ENCODE peak calls at places on chromosomes 13 and 19, in ten cellular contexts. One of them, this sample, is unnamed.

GRCh38 chr19:50551713-50552187 is 16.5 kb downstream of the LRRC4B start:
- DNase-seq in astrocyte: no peak
- DNase-seq in fibroblast of mammary gland: no peak
- DNase-seq in BJ: no peak
- DNase-seq in ascending aorta: no peak
- DNase-seq in cardiac fibroblast: peak
- DNase-seq in left lung: no peak
- DNase-seq in tibial nerve: no peak
- DNase-seq in WERI-Rb-1: no peak
- DNase-seq in HCT116: no peak
- DNase-seq in this sample: no peak

GRCh38 chr13:100694722-100695644 is 20.4 kb upstream of the TMTC4 start:
- DNase-seq in astrocyte: peak
- DNase-seq in fibroblast of mammary gland: peak
- DNase-seq in BJ: no peak
- DNase-seq in ascending aorta: no peak
- DNase-seq in cardiac fibroblast: peak
- DNase-seq in left lung: peak
- DNase-seq in tibial nerve: no peak
- DNase-seq in WERI-Rb-1: peak
- DNase-seq in HCT116: peak
- DNase-seq in this sample: no peak

GRCh38 chr19:2278504-2279158 is 3.3 kb downstream of the PEAK3 start:
- DNase-seq in astrocyte: no peak
- DNase-seq in fibroblast of mammary gland: no peak
- DNase-seq in BJ: no peak
- DNase-seq in ascending aorta: no peak
- DNase-seq in cardiac fibroblast: no peak
- DNase-seq in left lung: no peak
- DNase-seq in tibial nerve: no peak
- DNase-seq in WERI-Rb-1: no peak
- DNase-seq in HCT116: no peak
- DNase-seq in this sample: no peak

GRCh38 chr13:28047784-28048388 is 52.5 kb downstream of the FLT3 start:
- DNase-seq in astrocyte: no peak
- DNase-seq in fibroblast of mammary gland: peak
- DNase-seq in BJ: no peak
- DNase-seq in ascending aorta: no peak
- DNase-seq in cardiac fibroblast: no peak
- DNase-seq in left lung: no peak
- DNase-seq in tibial nerve: no peak
- DNase-seq in WERI-Rb-1: no peak
- DNase-seq in HCT116: peak
- DNase-seq in this sample: no peak

GRCh38 chr19:29662604-29663404 is 2.5 kb upstream of the PLEKHF1 start:
- DNase-seq in astrocyte: peak
- DNase-seq in fibroblast of mammary gland: peak
- DNase-seq in BJ: peak
- DNase-seq in ascending aorta: peak
- DNase-seq in cardiac fibroblast: peak
- DNase-seq in left lung: peak
- DNase-seq in tibial nerve: no peak
- DNase-seq in WERI-Rb-1: no peak
- DNase-seq in HCT116: no peak
- DNase-seq in this sample: peak

GRCh38 chr13:68099616-68100015 is 869.5 kb upstream of the PCDH9 start:
- DNase-seq in astrocyte: peak
- DNase-seq in fibroblast of mammary gland: peak
- DNase-seq in BJ: no peak
- DNase-seq in ascending aorta: no peak
- DNase-seq in cardiac fibroblast: peak
- DNase-seq in left lung: no peak
- DNase-seq in tibial nerve: no peak
- DNase-seq in WERI-Rb-1: no peak
- DNase-seq in HCT116: peak
- DNase-seq in this sample: no peak

GRCh38 chr13:41631296-41631965 is 174.1 kb downstream of the RGCC start:
- DNase-seq in astrocyte: no peak
- DNase-seq in fibroblast of mammary gland: peak
- DNase-seq in BJ: no peak
- DNase-seq in ascending aorta: no peak
- DNase-seq in cardiac fibroblast: no peak
- DNase-seq in left lung: no peak
- DNase-seq in tibial nerve: no peak
- DNase-seq in WERI-Rb-1: no peak
- DNase-seq in HCT116: no peak
- DNase-seq in this sample: no peak

GRCh38 chr19:39398297-39398864 is 7.2 kb downstream of the MED29 start:
- DNase-seq in astrocyte: peak
- DNase-seq in fibroblast of mammary gland: peak
- DNase-seq in BJ: peak
- DNase-seq in ascending aorta: peak
- DNase-seq in cardiac fibroblast: peak
- DNase-seq in left lung: peak
- DNase-seq in tibial nerve: peak
- DNase-seq in WERI-Rb-1: no peak
- DNase-seq in HCT116: peak
- DNase-seq in this sample: no peak

GRCh38 chr19:38266981-38267597 is 2.7 kb downstream of the SPINT2 start:
- DNase-seq in astrocyte: peak
- DNase-seq in fibroblast of mammary gland: no peak
- DNase-seq in BJ: no peak
- DNase-seq in ascending aorta: no peak
- DNase-seq in cardiac fibroblast: peak
- DNase-seq in left lung: no peak
- DNase-seq in tibial nerve: no peak
- DNase-seq in WERI-Rb-1: no peak
- DNase-seq in HCT116: peak
- DNase-seq in this sample: no peak

GRCh38 chr19:45402469-45403070 is 2.3 kb downstream of the PPP1R13L start:
- DNase-seq in astrocyte: no peak
- DNase-seq in fibroblast of mammary gland: no peak
- DNase-seq in BJ: no peak
- DNase-seq in ascending aorta: no peak
- DNase-seq in cardiac fibroblast: peak
- DNase-seq in left lung: peak
- DNase-seq in tibial nerve: no peak
- DNase-seq in WERI-Rb-1: no peak
- DNase-seq in HCT116: no peak
- DNase-seq in this sample: no peak

GRCh38 chr19:45403272-45403671 is 1.6 kb downstream of the PPP1R13L start:
- DNase-seq in astrocyte: no peak
- DNase-seq in fibroblast of mammary gland: no peak
- DNase-seq in BJ: no peak
- DNase-seq in ascending aorta: no peak
- DNase-seq in cardiac fibroblast: no peak
- DNase-seq in left lung: no peak
- DNase-seq in tibial nerve: no peak
- DNase-seq in WERI-Rb-1: no peak
- DNase-seq in HCT116: no peak
- DNase-seq in this sample: no peak

GRCh38 chr19:45400192-45400591 is 4.7 kb downstream of the PPP1R13L start:
- DNase-seq in astrocyte: no peak
- DNase-seq in fibroblast of mammary gland: no peak
- DNase-seq in BJ: no peak
- DNase-seq in ascending aorta: no peak
- DNase-seq in cardiac fibroblast: no peak
- DNase-seq in left lung: no peak
- DNase-seq in tibial nerve: no peak
- DNase-seq in WERI-Rb-1: no peak
- DNase-seq in HCT116: no peak
- DNase-seq in this sample: no peak

GRCh38 chr19:45403781-45404556 is 900 bp downstream of the PPP1R13L start:
- DNase-seq in astrocyte: no peak
- DNase-seq in fibroblast of mammary gland: no peak
- DNase-seq in BJ: no peak
- DNase-seq in ascending aorta: peak
- DNase-seq in cardiac fibroblast: no peak
- DNase-seq in left lung: peak
- DNase-seq in tibial nerve: no peak
- DNase-seq in WERI-Rb-1: peak
- DNase-seq in HCT116: no peak
- DNase-seq in this sample: no peak

DNA sequence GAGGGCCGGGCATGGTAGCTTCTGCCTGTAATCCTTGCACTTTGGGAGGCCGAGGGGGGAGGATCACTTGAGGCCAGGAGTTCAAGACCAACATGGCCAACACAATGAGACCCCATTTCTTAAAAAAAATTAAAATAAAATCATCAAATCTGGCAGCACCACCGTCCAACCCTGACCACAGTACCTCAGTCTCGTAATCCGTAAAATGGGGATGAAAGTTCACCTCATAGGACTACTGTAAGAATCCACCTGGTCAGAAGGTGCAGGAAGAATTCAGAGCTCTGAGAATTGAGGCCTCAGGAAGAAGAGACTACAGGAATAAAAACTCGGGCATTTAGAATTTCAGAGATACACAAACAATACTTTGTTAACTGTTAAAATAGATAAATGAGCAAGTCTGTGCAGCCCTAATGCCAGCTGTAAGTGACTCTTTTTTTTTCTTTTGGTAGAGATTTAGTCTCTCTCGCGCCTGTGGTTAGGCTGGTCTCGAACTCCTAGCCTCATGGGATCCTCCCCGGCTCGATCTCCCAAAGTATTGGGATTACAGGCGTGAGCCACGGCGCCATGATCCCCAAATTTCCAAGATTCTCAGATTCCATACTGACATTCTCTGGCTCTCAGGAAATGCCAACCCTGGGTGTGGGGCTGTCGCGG is 2.9 kb downstream of the PPP1R13L start:
- DNase-seq in astrocyte: no peak
- DNase-seq in fibroblast of mammary gland: no peak
- DNase-seq in BJ: no peak
- DNase-seq in ascending aorta: no peak
- DNase-seq in cardiac fibroblast: no peak
- DNase-seq in left lung: no peak
- DNase-seq in tibial nerve: no peak
- DNase-seq in WERI-Rb-1: no peak
- DNase-seq in HCT116: no peak
- DNase-seq in this sample: no peak
- TF ChIP-seq CTCF in astrocyte: peak
- TF ChIP-seq CTCF in fibroblast of mammary gland: no peak
- TF ChIP-seq CTCF in BJ: no peak
- TF ChIP-seq CTCF in ascending aorta: no peak
- TF ChIP-seq CTCF in cardiac fibroblast: peak
- TF ChIP-seq CTCF in left lung: no peak
- TF ChIP-seq CTCF in tibial nerve: no peak
- TF ChIP-seq CTCF in WERI-Rb-1: no peak
- TF ChIP-seq CTCF in HCT116: no peak
- TF ChIP-seq CTCF in this sample: no peak

GRCh38 chr13:80341098-80341701 is at the start of gene SPRY2:
- DNase-seq in astrocyte: peak
- DNase-seq in fibroblast of mammary gland: peak
- DNase-seq in BJ: peak
- DNase-seq in ascending aorta: peak
- DNase-seq in cardiac fibroblast: peak
- DNase-seq in left lung: peak
- DNase-seq in tibial nerve: peak
- DNase-seq in WERI-Rb-1: peak
- DNase-seq in HCT116: peak
- DNase-seq in this sample: peak

GRCh38 chr13:80339578-80339840 is 1.4 kb downstream of the SPRY2 start:
- DNase-seq in astrocyte: peak
- DNase-seq in fibroblast of mammary gland: no peak
- DNase-seq in BJ: no peak
- DNase-seq in ascending aorta: no peak
- DNase-seq in cardiac fibroblast: no peak
- DNase-seq in left lung: no peak
- DNase-seq in tibial nerve: no peak
- DNase-seq in WERI-Rb-1: no peak
- DNase-seq in HCT116: no peak
- DNase-seq in this sample: no peak

GRCh38 chr13:80338781-80339577 is 1.9 kb downstream of the SPRY2 start:
- DNase-seq in astrocyte: peak
- DNase-seq in fibroblast of mammary gland: peak
- DNase-seq in BJ: peak
- DNase-seq in ascending aorta: peak
- DNase-seq in cardiac fibroblast: peak
- DNase-seq in left lung: peak
- DNase-seq in tibial nerve: peak
- DNase-seq in WERI-Rb-1: peak
- DNase-seq in HCT116: no peak
- DNase-seq in this sample: peak

GRCh38 chr13:80340643-80341097 is 256 bp downstream of the SPRY2 start:
- DNase-seq in astrocyte: peak
- DNase-seq in fibroblast of mammary gland: peak
- DNase-seq in BJ: no peak
- DNase-seq in ascending aorta: no peak
- DNase-seq in cardiac fibroblast: no peak
- DNase-seq in left lung: no peak
- DNase-seq in tibial nerve: no peak
- DNase-seq in WERI-Rb-1: no peak
- DNase-seq in HCT116: no peak
- DNase-seq in this sample: no peak

GRCh38 chr13:80339841-80340642 is 884 bp downstream of the SPRY2 start:
- DNase-seq in astrocyte: peak
- DNase-seq in fibroblast of mammary gland: peak
- DNase-seq in BJ: no peak
- DNase-seq in ascending aorta: peak
- DNase-seq in cardiac fibroblast: peak
- DNase-seq in left lung: peak
- DNase-seq in tibial nerve: no peak
- DNase-seq in WERI-Rb-1: peak
- DNase-seq in HCT116: no peak
- DNase-seq in this sample: no peak
- H3K4me3 ChIP-seq in astrocyte: peak
- H3K4me3 ChIP-seq in fibroblast of mammary gland: peak
- H3K4me3 ChIP-seq in BJ: peak
- H3K4me3 ChIP-seq in ascending aorta: peak
- H3K4me3 ChIP-seq in cardiac fibroblast: peak
- H3K4me3 ChIP-seq in left lung: peak
- H3K4me3 ChIP-seq in tibial nerve: peak
- H3K4me3 ChIP-seq in WERI-Rb-1: peak
- H3K4me3 ChIP-seq in HCT116: peak
- H3K4me3 ChIP-seq in this sample: peak

GRCh38 chr13:52669677-52670076 is 17.0 kb downstream of the SUGT1 start:
- DNase-seq in astrocyte: no peak
- DNase-seq in fibroblast of mammary gland: no peak
- DNase-seq in BJ: no peak
- DNase-seq in ascending aorta: no peak
- DNase-seq in cardiac fibroblast: no peak
- DNase-seq in left lung: no peak
- DNase-seq in tibial nerve: no peak
- DNase-seq in WERI-Rb-1: no peak
- DNase-seq in HCT116: no peak
- DNase-seq in this sample: no peak
- TF ChIP-seq CTCF in astrocyte: no peak
- TF ChIP-seq CTCF in fibroblast of mammary gland: no peak
- TF ChIP-seq CTCF in BJ: peak
- TF ChIP-seq CTCF in ascending aorta: no peak
- TF ChIP-seq CTCF in cardiac fibroblast: no peak
- TF ChIP-seq CTCF in left lung: no peak
- TF ChIP-seq CTCF in tibial nerve: no peak
- TF ChIP-seq CTCF in WERI-Rb-1: no peak
- TF ChIP-seq CTCF in HCT116: no peak
- TF ChIP-seq CTCF in this sample: no peak

DNA sequence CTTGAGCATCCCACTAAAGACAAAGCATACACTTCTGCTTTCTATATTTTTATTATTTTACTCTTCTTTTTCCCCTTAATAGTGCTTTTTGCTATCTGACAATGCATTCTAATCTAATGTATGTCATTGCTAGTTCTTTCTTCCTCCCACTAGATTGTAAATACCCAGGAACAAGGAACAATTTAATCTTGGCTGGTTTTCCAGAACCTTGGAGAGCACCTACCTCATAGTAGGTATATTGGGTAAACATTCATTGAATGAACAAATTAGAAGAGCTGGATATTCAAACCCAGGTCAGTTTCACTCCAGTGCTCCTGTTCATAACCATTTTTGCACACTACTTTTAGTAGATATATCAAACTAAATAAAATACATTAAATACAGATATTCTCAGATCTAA is 1617.6 kb upstream of the SLC10A2 start:
- DNase-seq in astrocyte: no peak
- DNase-seq in fibroblast of mammary gland: no peak
- DNase-seq in BJ: no peak
- DNase-seq in ascending aorta: no peak
- DNase-seq in cardiac fibroblast: no peak
- DNase-seq in left lung: no peak
- DNase-seq in tibial nerve: no peak
- DNase-seq in WERI-Rb-1: no peak
- DNase-seq in HCT116: no peak
- DNase-seq in this sample: no peak
- H3K4me3 ChIP-seq in astrocyte: no peak
- H3K4me3 ChIP-seq in fibroblast of mammary gland: no peak
- H3K4me3 ChIP-seq in BJ: no peak
- H3K4me3 ChIP-seq in ascending aorta: no peak
- H3K4me3 ChIP-seq in cardiac fibroblast: no peak
- H3K4me3 ChIP-seq in left lung: no peak
- H3K4me3 ChIP-seq in tibial nerve: no peak
- H3K4me3 ChIP-seq in WERI-Rb-1: no peak
- H3K4me3 ChIP-seq in HCT116: no peak
- H3K4me3 ChIP-seq in this sample: no peak

This sample was measured in AG04449.